ENCODE peak calls at places on chromosomes 2 and 18, in five cellular contexts. M is CD8-positive, alpha-beta T cell; C is WERI-Rb-1; Y is fibroblast of lung; L is heart right ventricle. R is an unnamed sample.

GRCh38 chr18:63410792-63411191 is 11.5 kb downstream of the VPS4B start:
- DNase-seq in M (no peak), C (no peak), Y (peak; percentile 74), L (no peak), R (no peak)

GRCh38 chr18:5630057-5630765 is 86.4 kb upstream of the EPB41L3 start:
- DNase-seq in M (no peak), C (peak; percentile 80), Y (peak; percentile 70), L (peak; percentile 77), R (no peak)

GRCh38 chr18:56127322-56128099 is 510.9 kb downstream of the TXNL1 start:
- DNase-seq in M (no peak), C (no peak), Y (no peak), L (no peak), R (no peak)

GRCh38 chr18:58578835-58579560 is 49.9 kb downstream of the ALPK2 start:
- DNase-seq in M (no peak), C (peak; percentile 30), Y (peak; percentile 90), L (no peak), R (peak; percentile 68)

GRCh38 chr18:79965119-79965902 is 868 bp downstream of the HSBP1L1 start:
- DNase-seq in M (no peak), C (no peak), Y (peak; percentile 77), L (no peak), R (no peak)

GRCh38 chr2:190607014-190607597 is 41.8 kb upstream of the NAB1 start:
- DNase-seq in M (no peak), C (no peak), Y (peak; percentile 99), L (no peak), R (no peak)

GRCh38 chr2:105546623-105546964 is 147.7 kb upstream of the FHL2 start:
- DNase-seq in M (no peak), C (no peak), Y (no peak), L (no peak), R (no peak)

GRCh38 chr2:69567157-69567908 is 76.2 kb downstream of the AAK1 start:
- DNase-seq in M (no peak), C (no peak), Y (peak; percentile 59), L (no peak), R (no peak)

GRCh38 chr18:49024808-49025361 is 74.1 kb upstream of the SMAD7 start:
- DNase-seq in M (no peak), C (peak; percentile 75), Y (no peak), L (no peak), R (no peak)

GRCh38 chr18:50218432-50219197 is 23.7 kb upstream of the MYO5B start:
- DNase-seq in M (peak; percentile 11), C (peak; percentile 79), Y (peak; percentile 13), L (no peak), R (no peak)

GRCh38 chr2:11762799-11763461 is 16.5 kb downstream of the LPIN1 start:
- DNase-seq in M (no peak), C (no peak), Y (no peak), L (no peak), R (no peak)

GRCh38 chr18:50274941-50275340 is 6.4 kb downstream of the MBD1 start:
- DNase-seq in M (no peak), C (no peak), Y (no peak), L (no peak), R (no peak)

GRCh38 chr2:24489942-24490673 is 946 bp upstream of the NCOA1 start:
- DNase-seq in M (no peak), C (peak; percentile 66), Y (peak; percentile 46), L (no peak), R (no peak)

GRCh38 chr18:77671456-77672167 is 422.0 kb downstream of the GALR1 start:
- DNase-seq in M (no peak), C (no peak), Y (no peak), L (no peak), R (no peak)

GRCh38 chr2:133477614-133477990 is 90.7 kb downstream of the NCKAP5 start:
- DNase-seq in M (no peak), C (no peak), Y (peak; percentile 57), L (no peak), R (no peak)

GRCh38 chr2:191206613-191207471 is 38.4 kb upstream of the MYO1B start:
- DNase-seq in M (peak; percentile 32), C (no peak), Y (no peak), L (no peak), R (no peak)

GRCh38 chr2:55922488-55922887 is 1.1 kb downstream of the EFEMP1 start:
- DNase-seq in M (no peak), C (no peak), Y (peak; percentile 61), L (no peak), R (no peak)

GRCh38 chr2:222920657-222921186 is 59.9 kb downstream of the ACSL3 start:
- DNase-seq in M (no peak), C (no peak), Y (no peak), L (no peak), R (no peak)

DNA sequence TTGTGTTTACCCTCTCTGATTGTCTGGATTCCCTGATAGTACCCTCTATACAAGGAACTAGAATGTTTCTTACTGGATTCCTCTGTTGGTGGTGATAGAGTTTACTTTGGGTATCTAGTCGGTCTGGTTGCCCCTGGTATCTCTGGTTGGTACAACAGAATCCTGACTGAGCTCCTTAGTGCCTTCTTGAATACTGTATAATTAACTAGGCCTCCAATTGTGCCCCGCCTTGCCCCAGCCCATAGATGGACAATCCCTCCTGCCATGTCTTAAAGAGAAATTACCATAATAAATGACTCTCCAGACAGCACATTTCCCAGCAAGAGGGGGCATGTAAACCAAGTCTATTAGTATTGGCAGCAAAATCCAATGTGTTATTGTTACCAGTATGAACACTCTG is 2.3 kb downstream of the SCN1A start:
- DNase-seq in M (no peak), C (no peak), Y (no peak), L (no peak), R (no peak)
- H3K4me3 ChIP-seq in M (no peak overlapping the region), C (no peak overlapping the region), Y (no peak overlapping the region), L (no peak overlapping the region), R (no peak overlapping the region)

DNA sequence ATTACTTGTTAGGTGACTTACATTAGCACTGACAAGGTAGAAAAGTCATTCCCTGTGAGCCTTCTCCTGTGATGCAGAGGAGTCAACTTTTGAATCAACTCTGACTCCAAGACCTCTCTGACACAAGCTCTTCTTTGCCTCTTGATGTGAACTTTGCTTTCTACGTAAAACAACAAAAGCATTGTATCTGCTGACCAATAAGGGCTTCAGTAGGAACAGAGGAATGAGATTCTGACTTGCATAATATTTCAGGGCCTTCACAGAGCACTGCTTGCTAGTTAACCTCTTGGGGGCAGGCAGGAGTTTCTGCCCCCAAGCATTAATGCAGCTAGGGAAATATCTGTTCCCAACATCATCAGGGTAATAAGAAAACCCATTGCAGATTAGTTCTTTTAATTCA is 791.5 kb downstream of the BCL11A start:
- DNase-seq in M (no peak), C (no peak), Y (no peak), L (no peak), R (no peak)
- TF ChIP-seq CTCF in M (no peak), C (no peak), Y (no peak), L (no peak), R (no peak)

GRCh38 chr2:85583667-85584353 is 421 bp upstream of the VAMP5 start:
- DNase-seq in M (no peak), C (no peak), Y (no peak), L (no peak), R (no peak)
- H3K27me3 ChIP-seq in M (no peaks in the 10 kb centered on the region), C (no peaks in the 10 kb centered on the region), Y (no peaks in the 10 kb centered on the region), L (no peaks in the 10 kb centered on the region), R (no peaks in the 10 kb centered on the region)

DNA sequence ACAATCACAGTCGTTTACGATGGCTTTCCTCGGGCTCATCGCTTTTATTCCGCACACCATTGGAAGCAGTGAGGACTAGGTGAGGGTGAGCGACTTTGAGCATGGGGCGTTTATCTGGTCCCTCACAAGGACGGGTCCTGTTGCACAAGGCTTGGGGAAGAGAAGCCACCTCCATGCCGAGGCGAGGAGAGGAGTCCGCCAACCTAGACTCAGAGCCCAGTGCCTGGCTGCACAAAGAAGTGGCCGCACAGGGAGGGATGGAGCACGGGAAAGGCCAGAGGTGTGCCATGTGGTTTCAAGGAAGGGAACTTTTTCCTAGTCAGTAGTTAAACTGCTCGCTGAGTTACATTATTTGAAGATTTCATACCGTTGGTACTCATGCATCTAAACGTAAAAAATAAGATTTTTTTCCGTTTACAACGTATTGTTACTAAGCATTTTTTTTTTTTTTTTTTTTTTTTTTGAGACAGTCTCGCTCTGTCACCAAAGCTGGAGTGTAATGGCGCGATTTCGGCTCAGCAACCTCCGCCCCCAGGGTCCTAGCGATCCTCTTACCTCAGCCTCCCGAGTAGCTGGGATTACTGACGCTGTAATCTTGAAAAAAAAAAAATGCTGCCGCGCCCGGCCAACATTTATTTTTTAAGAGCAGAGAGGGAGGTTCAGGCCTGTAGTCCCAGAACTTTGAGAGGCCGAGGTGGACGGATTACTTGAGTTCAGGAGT is 868 bp upstream of the CYP27C1 start:
- DNase-seq in M (no peak), C (no peak), Y (peak; percentile 24), L (no peak), R (no peak)
- H3K4me3 ChIP-seq in M (peak overlapping the region; percentile 22), C (peak overlapping the region; percentile 68), Y (no peak overlapping the region), L (no peak overlapping the region), R (no peak overlapping the region)

DNA sequence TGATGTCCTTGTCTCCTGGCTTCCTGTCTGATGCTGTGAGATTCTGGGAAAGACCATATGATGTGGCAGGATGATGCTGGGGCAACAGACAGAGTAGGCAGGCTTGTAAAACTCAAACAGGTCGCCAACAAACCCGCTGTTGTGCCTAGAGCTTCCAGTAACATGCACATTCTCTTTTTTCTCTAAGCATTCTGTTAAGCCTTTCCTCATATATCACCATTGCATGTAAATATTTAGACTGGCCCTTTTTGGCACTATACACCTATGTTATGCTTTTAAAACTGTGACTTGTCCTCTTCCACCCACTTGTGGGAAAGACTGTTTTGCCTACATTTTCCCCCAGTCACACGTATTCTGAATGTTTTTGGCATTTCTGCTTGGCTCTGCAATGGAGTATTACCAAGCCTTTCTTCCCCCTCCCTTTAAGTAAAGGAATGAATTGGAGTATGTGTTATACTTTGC is 250.4 kb upstream of the TANK start:
- DNase-seq in M (no peak), C (no peak), Y (peak; percentile 56), L (no peak), R (no peak)
- TF ChIP-seq CTCF in M (no peak), C (no peak), Y (no peak), L (no peak), R (no peak)